ENCODE peak calls at places on chromosomes 3 and 15, in eight cellular contexts. N, I, B, A, W, S, H and Z are unnamed samples. For H3K9me3, the result is how much of the 10 kb centered on the place peaks cover.

GRCh38 chr3:170419301-170420087 is 826 bp downstream of the CLDN11 start:
- DNase-seq in N (peak), I (no peak), B (peak), A (peak), W (peak), S (peak), H (no peak), Z (no peak)

GRCh38 chr3:99686955-99687612 is 48.7 kb downstream of the COL8A1 start:
- DNase-seq in N (peak), I (no peak), B (peak), A (no peak), W (peak), S (peak), H (peak), Z (peak)

GRCh38 chr3:130404401-130404800 is 58.9 kb downstream of the COL6A5 start:
- DNase-seq in N (no peak), I (no peak), B (no peak), A (no peak), W (no peak), S (no peak), H (no peak), Z (no peak)

GRCh38 chr3:162142511-162142910 is 645.9 kb downstream of the OTOL1 start:
- DNase-seq in N (peak), I (no peak), B (no peak), A (peak), W (peak), S (no peak), H (no peak), Z (no peak)

GRCh38 chr3:194723846-194724618 is 38.3 kb downstream of the FAM43A start:
- DNase-seq in N (no peak), I (no peak), B (no peak), A (no peak), W (no peak), S (no peak), H (no peak), Z (no peak)

GRCh38 chr3:175606650-175607318 is 747.6 kb downstream of the NAALADL2 start:
- DNase-seq in N (peak), I (no peak), B (no peak), A (no peak), W (peak), S (no peak), H (no peak), Z (no peak)

GRCh38 chr3:120568624-120569023 is 27.5 kb upstream of the NDUFB4 start:
- DNase-seq in N (no peak), I (no peak), B (no peak), A (peak), W (peak), S (no peak), H (no peak), Z (no peak)

GRCh38 chr3:32422943-32423342 is 31.3 kb downstream of the CMTM7 start:
- DNase-seq in N (no peak), I (no peak), B (no peak), A (no peak), W (no peak), S (no peak), H (no peak), Z (no peak)

GRCh38 chr3:65406470-65406869 is 632.2 kb downstream of the MAGI1 start:
- DNase-seq in N (peak), I (no peak), B (peak), A (no peak), W (peak), S (no peak), H (no peak), Z (no peak)

GRCh38 chr3:131803113-131803512 is 231.7 kb downstream of the CPNE4 start:
- DNase-seq in N (no peak), I (no peak), B (no peak), A (no peak), W (no peak), S (no peak), H (no peak), Z (no peak)

GRCh38 chr15:65524226-65524625 is 6.0 kb upstream of the HACD3 start:
- DNase-seq in N (no peak), I (no peak), B (no peak), A (no peak), W (no peak), S (no peak), H (no peak), Z (no peak)

GRCh38 chr15:59538494-59538893 is 73.1 kb upstream of the GCNT3 start:
- DNase-seq in N (no peak), I (no peak), B (no peak), A (no peak), W (no peak), S (no peak), H (no peak), Z (no peak)

GRCh38 chr15:80727196-80727595 is 32.1 kb downstream of the ABHD17C start:
- DNase-seq in N (no peak), I (peak), B (no peak), A (peak), W (peak), S (no peak), H (no peak), Z (no peak)

GRCh38 chr3:46027736-46028397 is 584 bp upstream of the XCR1 start:
- DNase-seq in N (no peak), I (no peak), B (peak), A (no peak), W (no peak), S (no peak), H (peak), Z (no peak)

GRCh38 chr3:11603628-11604027 is 40.1 kb downstream of the VGLL4 start:
- DNase-seq in N (peak), I (no peak), B (peak), A (peak), W (peak), S (no peak), H (no peak), Z (no peak)

GRCh38 chr15:83651541-83651940 is 2.4 kb upstream of the ADAMTSL3 start:
- DNase-seq in N (no peak), I (no peak), B (no peak), A (no peak), W (no peak), S (no peak), H (no peak), Z (no peak)

DNA sequence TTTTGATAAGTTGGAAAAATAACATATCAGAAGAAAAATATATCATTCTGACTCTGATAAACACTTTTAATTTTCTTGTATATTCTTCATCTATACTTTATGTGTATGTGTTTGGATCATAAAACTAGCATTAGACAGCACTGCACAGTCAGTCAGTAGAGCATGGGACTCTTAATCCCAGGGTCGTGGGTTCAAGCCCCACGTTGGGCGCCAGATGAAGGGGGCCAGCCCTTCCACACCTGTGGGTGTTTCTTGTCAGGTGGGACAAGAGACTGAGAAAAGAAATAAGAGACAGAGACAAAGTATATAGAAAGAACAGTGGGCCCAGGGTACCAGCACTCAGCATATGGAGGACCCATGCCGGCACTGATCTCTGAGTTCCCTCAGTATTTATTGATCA is 546.0 kb upstream of the NR2F2 start:
- DNase-seq in N (no peak), I (no peak), B (no peak), A (no peak), W (no peak), S (no peak), H (no peak), Z (no peak)
- H3K9me3 ChIP-seq in N (under half), I (under half), B (under half), A (under half), W (under half), S (under half), H (under half), Z (under half)

GRCh38 chr15:39461536-39462140 is 119.2 kb upstream of the THBS1 start:
- DNase-seq in N (peak), I (no peak), B (no peak), A (no peak), W (no peak), S (no peak), H (no peak), Z (no peak)
- H2AFZ ChIP-seq in N (no peak), I (no peak), B (no peak), A (no peak), W (no peak), S (no peak), H (no peak), Z (no peak)

GRCh38 chr15:48090666-48091065 is 30.1 kb upstream of the SLC24A5 start:
- DNase-seq in N (no peak), I (no peak), B (no peak), A (no peak), W (no peak), S (no peak), H (no peak), Z (no peak)
- H3K9me3 ChIP-seq in N (under half), I (under half), B (under half), A (under half), W (under half), S (under half), H (under half), Z (under half)

GRCh38 chr15:101148881-101149664 is 102.8 kb downstream of the CHSY1 start:
- DNase-seq in N (no peak), I (no peak), B (peak), A (no peak), W (no peak), S (no peak), H (no peak), Z (no peak)

GRCh38 chr15:101149864-101150722 is 101.8 kb downstream of the CHSY1 start:
- DNase-seq in N (no peak), I (no peak), B (no peak), A (no peak), W (no peak), S (no peak), H (no peak), Z (no peak)

GRCh38 chr15:101150723-101151040 is 101.2 kb downstream of the CHSY1 start:
- DNase-seq in N (no peak), I (no peak), B (no peak), A (no peak), W (no peak), S (no peak), H (no peak), Z (no peak)

GRCh38 chr15:101152914-101153313 is 98.9 kb downstream of the CHSY1 start:
- DNase-seq in N (no peak), I (no peak), B (no peak), A (no peak), W (no peak), S (peak), H (no peak), Z (no peak)

DNA sequence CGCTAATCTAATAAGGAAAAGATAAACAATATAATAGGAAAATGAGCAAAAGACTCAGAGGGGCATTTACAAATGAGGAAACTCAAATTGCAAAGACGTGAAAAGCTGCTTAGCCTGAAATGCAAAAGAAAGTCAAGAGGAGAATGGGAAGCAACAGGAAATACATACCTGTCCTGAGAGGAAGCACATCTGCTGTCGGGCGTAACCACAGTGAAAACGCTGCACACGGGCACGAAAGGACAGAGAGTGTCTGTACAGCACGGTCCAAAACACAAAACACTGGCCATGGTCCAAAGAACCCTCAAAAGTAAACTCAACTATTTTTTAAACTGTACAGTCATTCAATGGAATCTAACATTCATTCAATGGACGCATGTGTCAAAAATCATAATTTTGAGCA is 100.6 kb downstream of the CHSY1 start:
- DNase-seq in N (no peak), I (no peak), B (no peak), A (no peak), W (no peak), S (no peak), H (no peak), Z (no peak)
- H2AFZ ChIP-seq in N (no peak), I (no peak), B (no peak), A (no peak), W (no peak), S (no peak), H (no peak), Z (no peak)